ENCODE peak calls at places on chromosomes 3 and 15, in ten cellular contexts. One of them, this sample, is unnamed.

GRCh38 chr3:105351821-105352220 is 14.9 kb upstream of the ALCAM start:
- DNase-seq in body of pancreas: no peak
- DNase-seq in transverse colon: no peak
- DNase-seq in A549: no peak
- DNase-seq in spleen: no peak
- DNase-seq in breast epithelium: no peak
- DNase-seq in GM12891: no peak
- DNase-seq in ovary: no peak
- DNase-seq in IMR-90: peak
- DNase-seq in lower leg skin: no peak
- DNase-seq in this sample: no peak

GRCh38 chr15:51104512-51104911 is 9.8 kb upstream of the TNFAIP8L3 start:
- DNase-seq in GM12891: no peak
- DNase-seq in breast epithelium: no peak
- DNase-seq in transverse colon: peak
- DNase-seq in spleen: no peak
- DNase-seq in A549: no peak
- DNase-seq in IMR-90: peak
- DNase-seq in lower leg skin: no peak
- DNase-seq in ovary: peak
- DNase-seq in body of pancreas: peak
- DNase-seq in this sample: peak

GRCh38 chr15:46589088-46589487 is 954.3 kb downstream of the SQOR start:
- DNase-seq in lower leg skin: no peak
- DNase-seq in body of pancreas: no peak
- DNase-seq in ovary: no peak
- DNase-seq in A549: no peak
- DNase-seq in spleen: no peak
- DNase-seq in IMR-90: no peak
- DNase-seq in breast epithelium: no peak
- DNase-seq in transverse colon: no peak
- DNase-seq in GM12891: no peak
- DNase-seq in this sample: no peak

GRCh38 chr3:111481551-111481950 is 60.4 kb upstream of the CD96 start:
- DNase-seq in transverse colon: no peak
- DNase-seq in ovary: no peak
- DNase-seq in GM12891: no peak
- DNase-seq in body of pancreas: no peak
- DNase-seq in lower leg skin: no peak
- DNase-seq in spleen: no peak
- DNase-seq in A549: no peak
- DNase-seq in breast epithelium: no peak
- DNase-seq in IMR-90: no peak
- DNase-seq in this sample: no peak

GRCh38 chr3:143484851-143485512 is 363.3 kb downstream of the SLC9A9 start:
- DNase-seq in IMR-90: no peak
- DNase-seq in body of pancreas: no peak
- DNase-seq in spleen: no peak
- DNase-seq in lower leg skin: no peak
- DNase-seq in ovary: no peak
- DNase-seq in A549: peak
- DNase-seq in GM12891: no peak
- DNase-seq in breast epithelium: no peak
- DNase-seq in transverse colon: no peak
- DNase-seq in this sample: no peak

GRCh38 chr15:99504823-99505551 is 60.8 kb upstream of the MEF2A start:
- DNase-seq in breast epithelium: no peak
- DNase-seq in lower leg skin: peak
- DNase-seq in A549: no peak
- DNase-seq in body of pancreas: no peak
- DNase-seq in GM12891: no peak
- DNase-seq in transverse colon: no peak
- DNase-seq in spleen: peak
- DNase-seq in ovary: no peak
- DNase-seq in IMR-90: peak
- DNase-seq in this sample: no peak

GRCh38 chr3:29486087-29486486 is 205.2 kb downstream of the RBMS3 start:
- DNase-seq in A549: peak
- DNase-seq in lower leg skin: no peak
- DNase-seq in body of pancreas: no peak
- DNase-seq in spleen: no peak
- DNase-seq in transverse colon: no peak
- DNase-seq in GM12891: no peak
- DNase-seq in ovary: no peak
- DNase-seq in IMR-90: peak
- DNase-seq in breast epithelium: no peak
- DNase-seq in this sample: no peak

GRCh38 chr3:198079771-198080520 is 119.9 kb downstream of the LMLN start:
- DNase-seq in IMR-90: peak
- DNase-seq in breast epithelium: no peak
- DNase-seq in ovary: no peak
- DNase-seq in spleen: no peak
- DNase-seq in transverse colon: peak
- DNase-seq in lower leg skin: no peak
- DNase-seq in body of pancreas: no peak
- DNase-seq in GM12891: no peak
- DNase-seq in A549: no peak
- DNase-seq in this sample: no peak

GRCh38 chr3:185715091-185715490 is 109.8 kb downstream of the IGF2BP2 start:
- DNase-seq in breast epithelium: no peak
- DNase-seq in lower leg skin: no peak
- DNase-seq in IMR-90: peak
- DNase-seq in ovary: no peak
- DNase-seq in transverse colon: peak
- DNase-seq in spleen: no peak
- DNase-seq in GM12891: no peak
- DNase-seq in body of pancreas: no peak
- DNase-seq in A549: no peak
- DNase-seq in this sample: no peak

GRCh38 chr15:56798639-56799038 is 65.3 kb upstream of the ZNF280D start:
- DNase-seq in body of pancreas: no peak
- DNase-seq in transverse colon: no peak
- DNase-seq in breast epithelium: no peak
- DNase-seq in A549: no peak
- DNase-seq in spleen: no peak
- DNase-seq in ovary: no peak
- DNase-seq in IMR-90: peak
- DNase-seq in lower leg skin: no peak
- DNase-seq in GM12891: no peak
- DNase-seq in this sample: no peak

GRCh38 chr3:79358327-79358726 is 409.5 kb downstream of the ROBO1 start:
- DNase-seq in ovary: no peak
- DNase-seq in spleen: no peak
- DNase-seq in body of pancreas: no peak
- DNase-seq in A549: no peak
- DNase-seq in IMR-90: no peak
- DNase-seq in transverse colon: no peak
- DNase-seq in GM12891: no peak
- DNase-seq in breast epithelium: no peak
- DNase-seq in lower leg skin: no peak
- DNase-seq in this sample: no peak

GRCh38 chr3:159632124-159632523 is 356.5 kb upstream of the IL12A start:
- DNase-seq in A549: no peak
- DNase-seq in body of pancreas: no peak
- DNase-seq in spleen: no peak
- DNase-seq in ovary: no peak
- DNase-seq in breast epithelium: no peak
- DNase-seq in GM12891: no peak
- DNase-seq in IMR-90: no peak
- DNase-seq in transverse colon: no peak
- DNase-seq in lower leg skin: no peak
- DNase-seq in this sample: no peak

GRCh38 chr3:192212979-192213378 is 514.4 kb downstream of the FGF12 start:
- DNase-seq in transverse colon: no peak
- DNase-seq in spleen: no peak
- DNase-seq in GM12891: no peak
- DNase-seq in lower leg skin: no peak
- DNase-seq in IMR-90: no peak
- DNase-seq in A549: no peak
- DNase-seq in ovary: no peak
- DNase-seq in body of pancreas: no peak
- DNase-seq in breast epithelium: no peak
- DNase-seq in this sample: no peak

GRCh38 chr3:63937661-63938651 is 25.8 kb upstream of the SCAANT1 start:
- DNase-seq in A549: no peak
- DNase-seq in GM12891: no peak
- DNase-seq in breast epithelium: no peak
- DNase-seq in IMR-90: no peak
- DNase-seq in spleen: no peak
- DNase-seq in body of pancreas: no peak
- DNase-seq in transverse colon: peak
- DNase-seq in ovary: no peak
- DNase-seq in lower leg skin: no peak
- DNase-seq in this sample: no peak

GRCh38 chr3:11290743-11291680 is 18.8 kb downstream of the ATG7 start:
- DNase-seq in breast epithelium: no peak
- DNase-seq in transverse colon: no peak
- DNase-seq in ovary: no peak
- DNase-seq in body of pancreas: no peak
- DNase-seq in lower leg skin: no peak
- DNase-seq in GM12891: no peak
- DNase-seq in IMR-90: peak
- DNase-seq in spleen: no peak
- DNase-seq in A549: no peak
- DNase-seq in this sample: no peak

GRCh38 chr15:95680693-95681092 is 649.8 kb upstream of the NR2F2 start:
- DNase-seq in transverse colon: no peak
- DNase-seq in breast epithelium: no peak
- DNase-seq in GM12891: no peak
- DNase-seq in A549: no peak
- DNase-seq in body of pancreas: no peak
- DNase-seq in ovary: no peak
- DNase-seq in IMR-90: peak
- DNase-seq in spleen: no peak
- DNase-seq in lower leg skin: no peak
- DNase-seq in this sample: no peak

GRCh38 chr3:19216669-19217337 is 68.5 kb downstream of the KCNH8 start:
- DNase-seq in A549: no peak
- DNase-seq in breast epithelium: peak
- DNase-seq in transverse colon: peak
- DNase-seq in lower leg skin: no peak
- DNase-seq in spleen: no peak
- DNase-seq in body of pancreas: peak
- DNase-seq in ovary: no peak
- DNase-seq in GM12891: no peak
- DNase-seq in IMR-90: no peak
- DNase-seq in this sample: no peak

GRCh38 chr3:13600950-13601691 is 52.2 kb downstream of the FBLN2 start:
- DNase-seq in body of pancreas: no peak
- DNase-seq in spleen: peak
- DNase-seq in IMR-90: peak
- DNase-seq in breast epithelium: no peak
- DNase-seq in A549: peak
- DNase-seq in ovary: no peak
- DNase-seq in transverse colon: no peak
- DNase-seq in lower leg skin: no peak
- DNase-seq in GM12891: no peak
- DNase-seq in this sample: no peak

DNA sequence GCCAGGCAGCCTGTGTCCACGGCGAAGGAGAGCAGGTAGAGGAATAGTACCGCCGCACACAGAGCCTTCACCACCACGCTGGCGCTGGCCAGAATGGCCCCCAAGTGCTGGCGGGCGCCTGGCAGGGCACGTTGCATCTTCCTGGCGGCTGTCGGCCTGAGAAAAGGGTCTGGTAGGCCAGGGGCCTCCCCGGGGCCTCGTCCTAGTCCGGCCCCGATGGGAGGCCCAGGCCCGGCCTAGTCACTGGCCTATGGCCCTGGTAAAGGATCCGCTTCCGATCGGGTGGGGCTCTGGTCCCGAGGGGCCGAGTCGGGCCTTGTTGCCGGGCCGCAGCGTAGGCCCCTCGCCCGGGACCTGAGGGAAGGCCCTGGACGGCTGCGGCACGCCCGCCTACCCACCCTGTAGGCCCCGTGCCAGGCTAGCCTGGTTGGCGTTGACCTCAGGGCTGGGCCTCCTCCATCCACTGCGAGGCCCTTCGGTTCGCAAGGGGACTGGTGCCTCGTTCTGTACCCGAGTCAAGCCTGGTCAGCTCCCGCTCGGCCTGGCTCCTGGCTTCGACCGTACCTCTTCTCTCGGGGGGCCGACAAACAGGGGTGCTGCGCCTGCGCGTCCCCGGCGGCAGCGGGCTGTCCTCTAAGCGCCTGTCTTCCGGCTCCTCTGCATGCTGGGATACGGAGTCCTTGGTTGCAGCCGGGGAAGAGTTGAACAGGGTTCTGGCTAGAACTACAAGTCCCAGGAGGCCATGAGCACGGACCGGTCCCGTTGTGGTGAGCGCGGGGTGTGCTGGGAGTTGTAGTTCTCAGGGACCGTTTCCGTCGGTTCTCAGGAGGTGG is at the start of gene TMEM115:
- DNase-seq in GM12891: peak
- DNase-seq in ovary: peak
- DNase-seq in A549: peak
- DNase-seq in lower leg skin: peak
- DNase-seq in breast epithelium: peak
- DNase-seq in transverse colon: peak
- DNase-seq in spleen: peak
- DNase-seq in body of pancreas: peak
- DNase-seq in IMR-90: peak
- DNase-seq in this sample: peak
- TF ChIP-seq POLR2A in GM12891: peak
- TF ChIP-seq POLR2A in ovary: peak
- TF ChIP-seq POLR2A in A549: peak
- TF ChIP-seq POLR2A in lower leg skin: no peak
- TF ChIP-seq POLR2A in breast epithelium: peak
- TF ChIP-seq POLR2A in transverse colon: peak
- TF ChIP-seq POLR2A in spleen: peak
- TF ChIP-seq POLR2A in body of pancreas: peak
- TF ChIP-seq POLR2A in IMR-90: peak
- TF ChIP-seq POLR2A in this sample: peak

GRCh38 chr15:55164284-55164683 is 32.5 kb downstream of the RSL24D1 start:
- DNase-seq in ovary: no peak
- DNase-seq in transverse colon: no peak
- DNase-seq in IMR-90: no peak
- DNase-seq in body of pancreas: no peak
- DNase-seq in breast epithelium: no peak
- DNase-seq in A549: no peak
- DNase-seq in GM12891: no peak
- DNase-seq in lower leg skin: no peak
- DNase-seq in spleen: no peak
- DNase-seq in this sample: no peak
- TF ChIP-seq POLR2A in ovary: no peak
- TF ChIP-seq POLR2A in transverse colon: no peak
- TF ChIP-seq POLR2A in IMR-90: no peak
- TF ChIP-seq POLR2A in body of pancreas: no peak
- TF ChIP-seq POLR2A in breast epithelium: no peak
- TF ChIP-seq POLR2A in A549: no peak
- TF ChIP-seq POLR2A in GM12891: no peak
- TF ChIP-seq POLR2A in lower leg skin: no peak
- TF ChIP-seq POLR2A in spleen: no peak
- TF ChIP-seq POLR2A in this sample: no peak

GRCh38 chr3:62602987-62603386 is 229.6 kb upstream of the FEZF2 start:
- DNase-seq in spleen: no peak
- DNase-seq in ovary: no peak
- DNase-seq in lower leg skin: no peak
- DNase-seq in body of pancreas: no peak
- DNase-seq in GM12891: no peak
- DNase-seq in IMR-90: peak
- DNase-seq in breast epithelium: no peak
- DNase-seq in transverse colon: no peak
- DNase-seq in A549: no peak
- DNase-seq in this sample: no peak
- TF ChIP-seq POLR2A in spleen: no peak
- TF ChIP-seq POLR2A in ovary: no peak
- TF ChIP-seq POLR2A in lower leg skin: no peak
- TF ChIP-seq POLR2A in body of pancreas: no peak
- TF ChIP-seq POLR2A in GM12891: no peak
- TF ChIP-seq POLR2A in IMR-90: no peak
- TF ChIP-seq POLR2A in breast epithelium: no peak
- TF ChIP-seq POLR2A in transverse colon: no peak
- TF ChIP-seq POLR2A in A549: no peak
- TF ChIP-seq POLR2A in this sample: no peak

GRCh38 chr3:57227930-57228733 is 603 bp downstream of the APPL1 start:
- DNase-seq in IMR-90: peak
- DNase-seq in A549: peak
- DNase-seq in GM12891: no peak
- DNase-seq in transverse colon: peak
- DNase-seq in lower leg skin: peak
- DNase-seq in breast epithelium: no peak
- DNase-seq in ovary: peak
- DNase-seq in body of pancreas: peak
- DNase-seq in spleen: peak
- DNase-seq in this sample: peak
- TF ChIP-seq POLR2A in IMR-90: no peak
- TF ChIP-seq POLR2A in A549: no peak
- TF ChIP-seq POLR2A in GM12891: no peak
- TF ChIP-seq POLR2A in transverse colon: peak
- TF ChIP-seq POLR2A in lower leg skin: no peak
- TF ChIP-seq POLR2A in breast epithelium: no peak
- TF ChIP-seq POLR2A in ovary: peak
- TF ChIP-seq POLR2A in body of pancreas: no peak
- TF ChIP-seq POLR2A in spleen: peak
- TF ChIP-seq POLR2A in this sample: no peak